ENCODE peak calls at places on chromosomes 5 and 9, in ten cellular contexts. U, P, Q, C, V, L, F, E, M and O are unnamed samples. For H3K4me1, the result is how much of the 10 kb centered on the place peaks cover.

GRCh38 chr9:96318921-96319560 is 17.1 kb upstream of the HSD17B3 start:
- DNase-seq in U (no peak), P (no peak), Q (no peak), C (no peak), V (no peak), L (no peak), F (no peak), E (no peak), M (no peak), O (no peak)

GRCh38 chr5:56161927-56162326 is 71.2 kb downstream of the ANKRD55 start:
- DNase-seq in U (no peak), P (no peak), Q (no peak), C (no peak), V (no peak), L (no peak), F (no peak), E (no peak), M (no peak), O (no peak)

GRCh38 chr5:180596115-180596667 is 4.9 kb upstream of the SCGB3A1 start:
- DNase-seq in U (no peak), P (no peak), Q (no peak), C (no peak), V (no peak), L (no peak), F (peak), E (no peak), M (no peak), O (no peak)

GRCh38 chr5:16754621-16755020 is 137.8 kb upstream of the RETREG1 start:
- DNase-seq in U (no peak), P (no peak), Q (no peak), C (no peak), V (no peak), L (no peak), F (no peak), E (no peak), M (no peak), O (no peak)

GRCh38 chr9:134695144-134695543 is 53.5 kb downstream of the COL5A1 start:
- DNase-seq in U (no peak), P (no peak), Q (no peak), C (peak), V (peak), L (peak), F (peak), E (no peak), M (no peak), O (no peak)

GRCh38 chr5:135456238-135457099 is 4.3 kb upstream of the TIFAB start:
- DNase-seq in U (peak), P (no peak), Q (peak), C (peak), V (no peak), L (peak), F (no peak), E (no peak), M (peak), O (no peak)

GRCh38 chr9:91192379-91192775 is 169.3 kb downstream of the AUH start:
- DNase-seq in U (no peak), P (no peak), Q (no peak), C (peak), V (peak), L (no peak), F (no peak), E (no peak), M (no peak), O (no peak)

GRCh38 chr5:179124329-179124852 is 64.2 kb downstream of the ZNF354C start:
- DNase-seq in U (no peak), P (no peak), Q (no peak), C (no peak), V (no peak), L (peak), F (peak), E (no peak), M (no peak), O (no peak)

GRCh38 chr9:135282001-135282731 is 194.7 kb downstream of the OLFM1 start:
- DNase-seq in U (no peak), P (no peak), Q (peak), C (no peak), V (peak), L (peak), F (peak), E (no peak), M (peak), O (peak)

GRCh38 chr5:170470275-170470674 is 33.5 kb upstream of the KCNIP1 start:
- DNase-seq in U (no peak), P (no peak), Q (no peak), C (no peak), V (no peak), L (no peak), F (no peak), E (no peak), M (no peak), O (no peak)

GRCh38 chr5:25489834-25490538 is 845.2 kb upstream of the CDH10 start:
- DNase-seq in U (no peak), P (no peak), Q (no peak), C (no peak), V (no peak), L (no peak), F (no peak), E (no peak), M (no peak), O (no peak)

GRCh38 chr5:107056278-107056677 is 614.5 kb downstream of the EFNA5 start:
- DNase-seq in U (no peak), P (no peak), Q (peak), C (no peak), V (no peak), L (no peak), F (no peak), E (no peak), M (no peak), O (no peak)

GRCh38 chr9:125522328-125522725 is 184.7 kb downstream of the MAPKAP1 start:
- DNase-seq in U (no peak), P (no peak), Q (no peak), C (no peak), V (no peak), L (peak), F (no peak), E (no peak), M (no peak), O (peak)

GRCh38 chr9:134165357-134166315 is 1.3 kb upstream of the RNU6ATAC start:
- DNase-seq in U (peak), P (no peak), Q (no peak), C (peak), V (peak), L (peak), F (peak), E (peak), M (peak), O (peak)

GRCh38 chr9:92952861-92953620 is 5.7 kb downstream of the FGD3 start:
- DNase-seq in U (no peak), P (no peak), Q (no peak), C (no peak), V (no peak), L (no peak), F (no peak), E (no peak), M (peak), O (no peak)

GRCh38 chr5:91125916-91126315 is 257.2 kb downstream of the ARRDC3 start:
- DNase-seq in U (no peak), P (no peak), Q (no peak), C (no peak), V (no peak), L (no peak), F (no peak), E (no peak), M (no peak), O (no peak)

GRCh38 chr5:146744358-146744757 is 134.2 kb downstream of the PPP2R2B start:
- DNase-seq in U (no peak), P (no peak), Q (no peak), C (no peak), V (no peak), L (no peak), F (no peak), E (no peak), M (no peak), O (no peak)

GRCh38 chr5:135193213-135194125 is 159.4 kb upstream of the PITX1 start:
- DNase-seq in U (no peak), P (no peak), Q (peak), C (no peak), V (no peak), L (no peak), F (no peak), E (peak), M (no peak), O (no peak)

GRCh38 chr5:1703352-1704050 is 96.1 kb downstream of the MRPL36 start:
- DNase-seq in U (no peak), P (no peak), Q (no peak), C (no peak), V (no peak), L (no peak), F (no peak), E (peak), M (no peak), O (no peak)

GRCh38 chr9:133514475-133515239 is 10.1 kb downstream of the MYMK start:
- DNase-seq in U (no peak), P (no peak), Q (no peak), C (peak), V (peak), L (no peak), F (peak), E (no peak), M (no peak), O (peak)

GRCh38 chr5:45484781-45485180 is 211.4 kb downstream of the HCN1 start:
- DNase-seq in U (no peak), P (no peak), Q (no peak), C (no peak), V (no peak), L (no peak), F (no peak), E (no peak), M (no peak), O (no peak)

GRCh38 chr9:134418986-134419683 is 92.9 kb downstream of the RXRA start:
- DNase-seq in U (no peak), P (no peak), Q (no peak), C (no peak), V (no peak), L (no peak), F (no peak), E (no peak), M (no peak), O (no peak)

GRCh38 chr5:149141224-149141956 is at the start of gene ABLIM3:
- DNase-seq in U (peak), P (peak), Q (peak), C (peak), V (peak), L (peak), F (peak), E (no peak), M (peak), O (peak)

GRCh38 chr5:74031536-74031935 is 405.5 kb downstream of the ARHGEF28 start:
- DNase-seq in U (no peak), P (no peak), Q (no peak), C (no peak), V (no peak), L (no peak), F (no peak), E (no peak), M (no peak), O (no peak)

GRCh38 chr9:125626187-125626586 is 80.8 kb downstream of the MAPKAP1 start:
- DNase-seq in U (no peak), P (no peak), Q (no peak), C (no peak), V (no peak), L (no peak), F (no peak), E (no peak), M (no peak), O (no peak)

GRCh38 chr5:89556215-89557009 is 673.4 kb upstream of the MEF2C start:
- DNase-seq in U (no peak), P (no peak), Q (peak), C (no peak), V (no peak), L (no peak), F (no peak), E (no peak), M (no peak), O (no peak)

GRCh38 chr9:132146015-132146414 is 15.8 kb upstream of the NTNG2 start:
- DNase-seq in U (no peak), P (no peak), Q (no peak), C (no peak), V (peak), L (no peak), F (no peak), E (no peak), M (no peak), O (no peak)

GRCh38 chr5:135538261-135538660 is 2.5 kb upstream of the NEUROG1 start:
- DNase-seq in U (no peak), P (no peak), Q (no peak), C (no peak), V (no peak), L (no peak), F (no peak), E (no peak), M (no peak), O (no peak)

GRCh38 chr5:115831163-115831768 is 10.1 kb downstream of the ATG12 start:
- DNase-seq in U (no peak), P (no peak), Q (peak), C (no peak), V (no peak), L (no peak), F (no peak), E (no peak), M (no peak), O (no peak)

GRCh38 chr5:3077684-3078083 is 326.2 kb upstream of the IRX2 start:
- DNase-seq in U (no peak), P (no peak), Q (no peak), C (no peak), V (no peak), L (no peak), F (no peak), E (no peak), M (no peak), O (no peak)

GRCh38 chr9:121863931-121864330 is 212.5 kb downstream of the DAB2IP start:
- DNase-seq in U (no peak), P (no peak), Q (no peak), C (no peak), V (no peak), L (no peak), F (no peak), E (peak), M (no peak), O (no peak)

GRCh38 chr5:65625743-65626142 is 916 bp downstream of the SHLD3 start:
- DNase-seq in U (no peak), P (no peak), Q (no peak), C (no peak), V (no peak), L (no peak), F (no peak), E (no peak), M (no peak), O (no peak)

GRCh38 chr5:65620021-65620420 is 4.1 kb downstream of the TRIM23 start:
- DNase-seq in U (no peak), P (no peak), Q (no peak), C (no peak), V (no peak), L (no peak), F (no peak), E (no peak), M (no peak), O (no peak)

GRCh38 chr5:65624570-65625555 is at the start of the genes SHLD3 and TRAPPC13:
- DNase-seq in U (peak), P (peak), Q (peak), C (peak), V (peak), L (peak), F (peak), E (peak), M (peak), O (peak)

GRCh38 chr5:65623482-65623881 is 651 bp downstream of the TRIM23 start:
- DNase-seq in U (no peak), P (no peak), Q (peak), C (no peak), V (no peak), L (no peak), F (no peak), E (no peak), M (no peak), O (no peak)

DNA sequence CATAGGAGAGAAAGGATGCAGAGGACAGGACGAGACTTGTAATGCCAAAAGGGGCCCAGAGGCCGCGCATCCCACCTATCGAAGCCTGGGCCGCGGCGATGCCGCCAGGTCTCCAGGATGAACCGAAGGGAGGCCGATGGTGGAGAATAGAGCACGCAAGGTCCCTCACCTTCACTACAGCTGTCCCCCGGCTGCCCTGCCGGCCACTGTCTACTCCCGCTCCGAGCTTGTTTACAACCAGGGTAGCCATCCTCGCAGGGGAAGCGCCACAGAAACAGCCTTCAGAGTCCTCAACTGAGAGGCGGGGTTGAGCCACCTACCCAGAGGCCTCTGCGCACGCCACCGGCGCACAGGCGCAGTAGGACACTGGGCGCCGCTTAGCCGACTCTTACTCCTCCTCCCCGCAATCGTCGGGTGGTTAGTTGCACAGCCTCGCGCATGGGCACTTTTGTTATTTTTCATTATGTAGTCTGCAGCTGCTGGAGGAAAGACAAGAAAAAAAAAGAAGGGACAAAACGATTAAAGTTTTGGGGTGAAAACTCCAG is at the start of gene TRIM23:
- DNase-seq in U (peak), P (peak), Q (peak), C (peak), V (peak), L (peak), F (peak), E (peak), M (peak), O (peak)
- H3K4me1 ChIP-seq in U (half or more), P (under half), Q (under half), C (under half), V (under half), L (under half), F (under half), E (under half), M (under half), O (under half)

DNA sequence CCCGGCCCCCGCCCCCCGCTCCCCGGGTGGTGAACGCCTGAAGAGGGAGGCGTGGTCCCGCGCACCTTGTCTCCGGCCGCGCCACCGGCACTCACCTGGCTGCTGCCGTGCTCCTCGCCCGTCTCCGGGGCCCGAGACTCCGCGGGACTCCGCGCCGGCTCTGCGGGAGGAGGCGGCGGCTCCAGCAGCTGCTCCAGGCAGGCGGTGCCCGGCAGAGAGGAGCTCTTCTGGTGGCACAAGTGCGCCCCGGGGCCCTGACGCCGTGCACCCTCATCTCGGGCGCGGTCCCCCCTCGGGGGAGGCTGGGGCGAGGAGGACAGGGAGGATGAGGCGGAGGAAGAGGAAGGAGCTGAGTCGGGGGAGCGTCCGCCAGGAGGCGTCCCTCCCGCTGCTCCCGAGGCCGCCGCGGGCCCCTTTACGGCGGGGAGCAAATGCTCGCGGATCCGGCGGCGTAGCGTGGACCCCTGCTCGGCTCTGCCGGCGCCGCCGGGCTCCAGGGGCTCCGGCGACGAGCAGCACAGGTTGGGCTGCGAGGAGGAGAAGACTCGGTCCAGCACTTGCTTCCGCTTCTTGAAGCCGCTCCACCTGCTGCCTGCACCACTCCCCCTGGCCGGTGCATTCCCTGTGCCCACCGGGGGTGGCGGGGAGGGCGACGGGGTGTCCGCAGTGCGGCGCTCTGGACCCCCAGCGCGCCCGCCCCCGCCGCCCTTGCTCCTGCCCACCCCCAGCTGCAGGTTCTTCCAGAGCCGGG is 958 bp downstream of the MCTP1 start:
- DNase-seq in U (peak), P (no peak), Q (peak), C (no peak), V (no peak), L (peak), F (peak), E (no peak), M (peak), O (no peak)
- H3K4me3 ChIP-seq in U (peak), P (peak), Q (peak), C (peak), V (peak), L (peak), F (peak), E (peak), M (peak), O (peak)

DNA sequence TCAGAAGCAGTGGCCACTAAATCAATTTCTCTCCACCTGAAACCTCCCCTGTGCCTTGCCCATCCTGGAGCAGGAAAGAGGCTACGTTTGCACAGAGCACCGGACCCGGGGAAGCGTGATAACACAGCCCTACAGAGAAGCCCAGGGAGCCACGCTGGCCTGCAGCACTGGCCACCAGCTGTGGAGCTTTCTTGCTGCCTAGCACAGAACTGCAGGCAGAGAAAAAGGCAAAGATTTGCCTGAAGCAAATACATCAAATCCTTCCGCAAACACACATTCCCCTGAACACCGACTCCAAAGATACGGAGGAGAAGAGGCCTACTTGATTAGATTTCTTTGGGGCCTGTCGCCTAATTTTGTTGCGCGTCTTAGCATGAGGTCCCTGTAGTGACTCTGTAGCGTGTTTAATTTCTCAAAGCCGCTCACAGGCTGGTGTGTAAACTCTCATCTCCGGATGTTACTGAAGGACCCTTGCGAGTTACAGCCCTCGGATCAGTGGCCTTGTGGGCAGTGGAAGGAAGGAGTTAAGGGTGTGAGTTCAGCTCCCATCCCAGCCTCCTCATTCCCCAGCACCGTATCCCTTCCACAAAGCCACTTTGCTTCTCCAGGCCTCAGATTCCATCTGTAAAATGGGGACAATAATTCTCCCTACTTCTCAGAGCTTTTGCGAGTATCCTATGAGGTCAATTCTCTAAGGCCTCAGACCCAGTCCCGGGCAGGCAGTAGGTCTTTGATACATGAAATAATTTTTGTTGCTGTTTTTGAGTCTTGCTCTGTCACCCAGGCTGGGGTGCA is 141.5 kb downstream of the C9orf50 start:
- DNase-seq in U (no peak), P (no peak), Q (peak), C (no peak), V (no peak), L (no peak), F (no peak), E (no peak), M (no peak), O (no peak)
- H3K27ac ChIP-seq in U (no peak), P (no peak), Q (peak), C (no peak), V (peak), L (peak), F (no peak), E (peak), M (no peak), O (peak)

DNA sequence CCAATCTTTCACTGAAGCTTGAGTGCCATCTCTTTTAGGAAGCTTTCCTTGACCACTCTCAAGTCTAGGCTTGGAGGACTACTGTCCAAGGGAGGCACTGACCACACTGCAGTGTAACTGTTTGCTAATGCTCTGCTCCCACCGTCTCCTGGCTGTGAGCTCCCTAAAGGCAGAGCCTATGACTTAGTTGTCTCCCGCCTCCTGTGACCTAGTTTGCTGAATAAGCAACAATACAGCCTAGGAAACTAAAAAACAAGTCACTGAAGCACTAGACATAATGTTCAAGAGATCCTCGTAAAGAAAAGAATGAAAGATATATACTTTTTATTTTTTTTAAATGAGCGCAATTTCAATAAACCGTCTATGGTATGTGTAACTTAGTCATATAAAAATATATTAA is 31.4 kb downstream of the LIX1 start:
- DNase-seq in U (no peak), P (no peak), Q (no peak), C (no peak), V (no peak), L (no peak), F (no peak), E (no peak), M (no peak), O (no peak)
- H3K4me1 ChIP-seq in U (under half), P (under half), Q (under half), C (under half), V (under half), L (under half), F (under half), E (under half), M (under half), O (under half)